ENCODE peak calls at places on chromosomes 13 and 19, in ten cellular contexts. H, Z, E, D, R, U, T, N, O and K are unnamed samples.

GRCh38 chr13:84528408-84529055 is 646.3 kb upstream of the SLITRK1 start:
- ATAC-seq in D (no peak), U (no peak), H (peak; percentile 49), R (no peak), T (no peak), N (no peak), E (no peak), Z (no peak), O (no peak), K (no peak)

GRCh38 chr19:31380854-31381253 is 31.6 kb upstream of the TSHZ3 start:
- ATAC-seq in D (no peak), N (no peak), Z (no peak), H (no peak), E (no peak), O (no peak), R (no peak), U (no peak), T (no peak), K (no peak)

GRCh38 chr13:60433505-60433904 is 36.5 kb downstream of the TDRD3 start:
- ATAC-seq in D (peak; percentile 26), N (no peak), Z (no peak), O (no peak), H (no peak), T (no peak), R (no peak), U (no peak), E (no peak), K (no peak)

GRCh38 chr13:99620806-99621205 is 119.5 kb downstream of the TM9SF2 start:
- ATAC-seq in E (no peak), N (no peak), T (no peak), O (no peak), U (no peak), R (no peak), H (no peak), Z (no peak), D (no peak), K (no peak)

GRCh38 chr13:21541980-21542379 is 62.0 kb downstream of the MICU2 start:
- ATAC-seq in D (no peak), R (no peak), T (no peak), O (no peak), N (no peak), H (no peak), Z (no peak), U (no peak), E (no peak), K (no peak)

GRCh38 chr13:42137856-42138537 is 89.5 kb downstream of the DGKH start:
- ATAC-seq in E (peak; percentile 75), R (no peak), Z (no peak), D (no peak), N (no peak), O (no peak), T (no peak), U (no peak), H (no peak), K (peak; percentile 67)

GRCh38 chr19:46602392-46603194 is 1.5 kb downstream of the CALM3 start:
- ATAC-seq in D (no peak), O (no peak), R (no peak), E (peak; percentile 39), T (no peak), H (no peak), Z (no peak), U (peak; percentile 27), N (peak; percentile 18), K (peak; percentile 7)

GRCh38 chr19:41535029-41535622 is 40.8 kb upstream of the CEACAM21 start:
- ATAC-seq in U (no peak), H (no peak), T (peak; percentile 24), O (no peak), R (no peak), N (peak; percentile 43), D (no peak), Z (no peak), E (peak; percentile 43), K (peak; percentile 79)

GRCh38 chr19:4067396-4068057 is 828 bp upstream of the ZBTB7A start:
- ATAC-seq in U (no peak), R (peak; percentile 2), Z (no peak), N (no peak), E (no peak), T (no peak), H (no peak), D (peak; percentile 2), O (peak; percentile 3), K (peak; percentile 1)

GRCh38 chr13:31094331-31095015 is 67.2 kb downstream of the HSPH1 start:
- ATAC-seq in H (no peak), T (peak; percentile 55), D (no peak), R (no peak), E (no peak), O (no peak), Z (no peak), N (no peak), U (no peak), K (no peak)